ENCODE peak calls at places on chromosomes 13 and 19, in ten cellular contexts. One of them, this sample, is unnamed.
A peak's percentile ranks its signal among the peaks of the same experiment; 100 is the strongest.

GRCh38 chr13:60887711-60888110 is 490.7 kb downstream of the TDRD3 start:
- DNase-seq in epithelial cell of esophagus: peak; percentile 14
- DNase-seq in adrenal gland: no peak
- DNase-seq in Panc1: no peak
- DNase-seq in endodermal cell: no peak
- DNase-seq in cardiac muscle cell: no peak
- DNase-seq in fibroblast of pulmonary artery: peak; percentile 1
- DNase-seq in foreskin fibroblast: no peak
- DNase-seq in upper lobe of left lung: no peak
- DNase-seq in spleen: no peak
- DNase-seq in this sample: no peak

GRCh38 chr19:10874019-10874418 is 2.7 kb downstream of the CARM1 start:
- DNase-seq in epithelial cell of esophagus: no peak
- DNase-seq in adrenal gland: no peak
- DNase-seq in Panc1: no peak
- DNase-seq in endodermal cell: no peak
- DNase-seq in cardiac muscle cell: no peak
- DNase-seq in fibroblast of pulmonary artery: no peak
- DNase-seq in foreskin fibroblast: no peak
- DNase-seq in upper lobe of left lung: no peak
- DNase-seq in spleen: no peak
- DNase-seq in this sample: no peak

GRCh38 chr19:13938361-13939027 is at the start of gene PODNL1:
- DNase-seq in epithelial cell of esophagus: peak; percentile 43
- DNase-seq in adrenal gland: no peak
- DNase-seq in Panc1: no peak
- DNase-seq in endodermal cell: no peak
- DNase-seq in cardiac muscle cell: peak; percentile 89
- DNase-seq in fibroblast of pulmonary artery: peak; percentile 64
- DNase-seq in foreskin fibroblast: peak; percentile 90
- DNase-seq in upper lobe of left lung: no peak
- DNase-seq in spleen: no peak
- DNase-seq in this sample: no peak

GRCh38 chr13:39463611-39464010 is 139.4 kb downstream of the LHFPL6 start:
- DNase-seq in epithelial cell of esophagus: no peak
- DNase-seq in adrenal gland: no peak
- DNase-seq in Panc1: no peak
- DNase-seq in endodermal cell: no peak
- DNase-seq in cardiac muscle cell: no peak
- DNase-seq in fibroblast of pulmonary artery: no peak
- DNase-seq in foreskin fibroblast: no peak
- DNase-seq in upper lobe of left lung: no peak
- DNase-seq in spleen: no peak
- DNase-seq in this sample: no peak

GRCh38 chr19:17264641-17264979 is at the start of gene USHBP1:
- DNase-seq in epithelial cell of esophagus: no peak
- DNase-seq in adrenal gland: peak; percentile 61
- DNase-seq in Panc1: no peak
- DNase-seq in endodermal cell: peak; percentile 85
- DNase-seq in cardiac muscle cell: no peak
- DNase-seq in fibroblast of pulmonary artery: no peak
- DNase-seq in foreskin fibroblast: no peak
- DNase-seq in upper lobe of left lung: peak; percentile 39
- DNase-seq in spleen: no peak
- DNase-seq in this sample: peak; percentile 16

GRCh38 chr19:32624410-32624809 is 43.4 kb downstream of the PDCD5 start:
- DNase-seq in epithelial cell of esophagus: no peak
- DNase-seq in adrenal gland: no peak
- DNase-seq in Panc1: no peak
- DNase-seq in endodermal cell: no peak
- DNase-seq in cardiac muscle cell: peak; percentile 56
- DNase-seq in fibroblast of pulmonary artery: peak; percentile 49
- DNase-seq in foreskin fibroblast: peak; percentile 3
- DNase-seq in upper lobe of left lung: no peak
- DNase-seq in spleen: no peak
- DNase-seq in this sample: no peak

GRCh38 chr13:114282143-114282685 is 813 bp downstream of the UPF3A start:
- DNase-seq in epithelial cell of esophagus: no peak
- DNase-seq in adrenal gland: peak; percentile 56
- DNase-seq in Panc1: no peak
- DNase-seq in endodermal cell: peak; percentile 75
- DNase-seq in cardiac muscle cell: no peak
- DNase-seq in fibroblast of pulmonary artery: peak; percentile 75
- DNase-seq in foreskin fibroblast: peak; percentile 53
- DNase-seq in upper lobe of left lung: peak; percentile 35
- DNase-seq in spleen: peak; percentile 90
- DNase-seq in this sample: peak; percentile 42

GRCh38 chr19:12628040-12629022 is 17.6 kb downstream of the ZNF791 start:
- DNase-seq in epithelial cell of esophagus: peak; percentile 11
- DNase-seq in adrenal gland: no peak
- DNase-seq in Panc1: no peak
- DNase-seq in endodermal cell: no peak
- DNase-seq in cardiac muscle cell: no peak
- DNase-seq in fibroblast of pulmonary artery: peak; percentile 36
- DNase-seq in foreskin fibroblast: no peak
- DNase-seq in upper lobe of left lung: no peak
- DNase-seq in spleen: no peak
- DNase-seq in this sample: no peak

GRCh38 chr19:10501971-10502523 is 1.1 kb downstream of the KEAP1 start:
- DNase-seq in epithelial cell of esophagus: peak; percentile 19
- DNase-seq in adrenal gland: peak; percentile 93
- DNase-seq in Panc1: no peak
- DNase-seq in endodermal cell: peak; percentile 75
- DNase-seq in cardiac muscle cell: peak; percentile 44
- DNase-seq in fibroblast of pulmonary artery: peak; percentile 45
- DNase-seq in foreskin fibroblast: peak; percentile 73
- DNase-seq in upper lobe of left lung: peak; percentile 92
- DNase-seq in spleen: peak; percentile 90
- DNase-seq in this sample: peak; percentile 94

GRCh38 chr13:97855570-97855970 is 97.9 kb upstream of the IPO5 start:
- DNase-seq in epithelial cell of esophagus: peak; percentile 77
- DNase-seq in adrenal gland: peak; percentile 46
- DNase-seq in Panc1: peak; percentile 18
- DNase-seq in endodermal cell: peak; percentile 65
- DNase-seq in cardiac muscle cell: peak; percentile 92
- DNase-seq in fibroblast of pulmonary artery: peak; percentile 86
- DNase-seq in foreskin fibroblast: peak; percentile 92
- DNase-seq in upper lobe of left lung: peak; percentile 26
- DNase-seq in spleen: no peak
- DNase-seq in this sample: peak; percentile 46

DNA sequence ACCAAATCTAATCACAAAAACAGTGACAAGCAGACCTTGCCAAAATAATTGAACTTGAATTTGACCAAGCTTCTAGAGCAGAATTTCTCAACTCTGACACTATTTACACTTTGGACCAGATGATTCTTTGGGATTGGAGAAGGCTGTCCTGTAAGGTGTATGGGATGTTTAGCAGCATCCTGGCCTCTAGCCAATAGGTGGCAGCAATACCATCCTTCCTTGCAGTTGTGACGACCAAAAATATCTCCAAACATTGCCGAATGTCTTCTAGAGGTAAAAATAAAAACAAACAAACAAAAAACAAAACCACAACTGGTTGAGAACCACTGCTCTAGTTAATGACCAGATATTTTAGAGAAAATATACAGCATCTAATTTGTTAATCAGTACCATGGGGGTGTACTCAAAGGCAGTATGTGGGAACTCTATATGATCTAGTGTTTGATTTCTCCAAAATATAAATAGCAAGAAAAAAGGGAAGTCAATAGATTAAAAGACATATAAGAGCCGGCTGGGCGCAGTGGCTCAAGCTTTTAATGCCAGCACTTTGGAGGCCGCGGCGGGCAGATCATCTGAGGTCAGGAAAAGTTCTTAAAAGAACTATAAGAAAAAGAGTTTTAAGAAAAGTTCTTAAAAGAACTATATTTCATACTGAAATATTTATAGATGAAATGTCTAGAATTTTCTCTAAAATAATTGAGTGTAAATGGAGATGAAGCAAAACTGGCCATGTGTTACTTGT is 60.9 kb upstream of the ZNF527 start:
- DNase-seq in epithelial cell of esophagus: peak; percentile 44
- DNase-seq in adrenal gland: no peak
- DNase-seq in Panc1: no peak
- DNase-seq in endodermal cell: peak; percentile 59
- DNase-seq in cardiac muscle cell: no peak
- DNase-seq in fibroblast of pulmonary artery: no peak
- DNase-seq in foreskin fibroblast: peak; percentile 8
- DNase-seq in upper lobe of left lung: no peak
- DNase-seq in spleen: no peak
- DNase-seq in this sample: no peak
- TF ChIP-seq CTCF in epithelial cell of esophagus: no peak
- TF ChIP-seq CTCF in adrenal gland: no peak
- TF ChIP-seq CTCF in Panc1: peak; percentile 31
- TF ChIP-seq CTCF in endodermal cell: peak; percentile 80
- TF ChIP-seq CTCF in cardiac muscle cell: no peak
- TF ChIP-seq CTCF in fibroblast of pulmonary artery: no peak
- TF ChIP-seq CTCF in foreskin fibroblast: no peak
- TF ChIP-seq CTCF in upper lobe of left lung: no peak
- TF ChIP-seq CTCF in spleen: no peak
- TF ChIP-seq CTCF in this sample: no peak

GRCh38 chr13:101939370-101939769 is 462.5 kb downstream of the FGF14 start:
- DNase-seq in epithelial cell of esophagus: no peak
- DNase-seq in adrenal gland: no peak
- DNase-seq in Panc1: no peak
- DNase-seq in endodermal cell: no peak
- DNase-seq in cardiac muscle cell: no peak
- DNase-seq in fibroblast of pulmonary artery: no peak
- DNase-seq in foreskin fibroblast: no peak
- DNase-seq in upper lobe of left lung: no peak
- DNase-seq in spleen: no peak
- DNase-seq in this sample: no peak

GRCh38 chr13:101942038-101942437 is 459.8 kb downstream of the FGF14 start:
- DNase-seq in epithelial cell of esophagus: peak; percentile 59
- DNase-seq in adrenal gland: no peak
- DNase-seq in Panc1: peak; percentile 13
- DNase-seq in endodermal cell: peak; percentile 70
- DNase-seq in cardiac muscle cell: peak; percentile 4
- DNase-seq in fibroblast of pulmonary artery: peak; percentile 16
- DNase-seq in foreskin fibroblast: peak; percentile 65
- DNase-seq in upper lobe of left lung: no peak
- DNase-seq in spleen: no peak
- DNase-seq in this sample: no peak

GRCh38 chr13:101945435-101945834 is 456.4 kb downstream of the FGF14 start:
- DNase-seq in epithelial cell of esophagus: no peak
- DNase-seq in adrenal gland: no peak
- DNase-seq in Panc1: no peak
- DNase-seq in endodermal cell: peak; percentile 68
- DNase-seq in cardiac muscle cell: no peak
- DNase-seq in fibroblast of pulmonary artery: no peak
- DNase-seq in foreskin fibroblast: peak; percentile 3
- DNase-seq in upper lobe of left lung: no peak
- DNase-seq in spleen: no peak
- DNase-seq in this sample: no peak

GRCh38 chr13:101942535-101943157 is 459.2 kb downstream of the FGF14 start:
- DNase-seq in epithelial cell of esophagus: no peak
- DNase-seq in adrenal gland: no peak
- DNase-seq in Panc1: no peak
- DNase-seq in endodermal cell: no peak
- DNase-seq in cardiac muscle cell: no peak
- DNase-seq in fibroblast of pulmonary artery: no peak
- DNase-seq in foreskin fibroblast: no peak
- DNase-seq in upper lobe of left lung: no peak
- DNase-seq in spleen: no peak
- DNase-seq in this sample: no peak

GRCh38 chr13:101941095-101941777 is 460.6 kb downstream of the FGF14 start:
- DNase-seq in epithelial cell of esophagus: peak; percentile 12
- DNase-seq in adrenal gland: no peak
- DNase-seq in Panc1: no peak
- DNase-seq in endodermal cell: peak; percentile 65
- DNase-seq in cardiac muscle cell: no peak
- DNase-seq in fibroblast of pulmonary artery: peak; percentile 3
- DNase-seq in foreskin fibroblast: peak; percentile 44
- DNase-seq in upper lobe of left lung: no peak
- DNase-seq in spleen: no peak
- DNase-seq in this sample: peak; percentile 37
- TF ChIP-seq CTCF in epithelial cell of esophagus: peak; percentile 48
- TF ChIP-seq CTCF in adrenal gland: peak; percentile 30
- TF ChIP-seq CTCF in Panc1: no peak
- TF ChIP-seq CTCF in endodermal cell: peak; percentile 70
- TF ChIP-seq CTCF in cardiac muscle cell: no peak
- TF ChIP-seq CTCF in fibroblast of pulmonary artery: no peak
- TF ChIP-seq CTCF in foreskin fibroblast: no peak
- TF ChIP-seq CTCF in upper lobe of left lung: no peak
- TF ChIP-seq CTCF in spleen: no peak
- TF ChIP-seq CTCF in this sample: no peak

GRCh38 chr19:21472507-21472906 is 32.9 kb upstream of the ZNF429 start:
- DNase-seq in epithelial cell of esophagus: no peak
- DNase-seq in adrenal gland: no peak
- DNase-seq in Panc1: no peak
- DNase-seq in endodermal cell: no peak
- DNase-seq in cardiac muscle cell: no peak
- DNase-seq in fibroblast of pulmonary artery: no peak
- DNase-seq in foreskin fibroblast: no peak
- DNase-seq in upper lobe of left lung: no peak
- DNase-seq in spleen: no peak
- DNase-seq in this sample: peak; percentile 67

GRCh38 chr19:21468791-21469190 is 36.6 kb upstream of the ZNF429 start:
- DNase-seq in epithelial cell of esophagus: no peak
- DNase-seq in adrenal gland: no peak
- DNase-seq in Panc1: no peak
- DNase-seq in endodermal cell: peak; percentile 73
- DNase-seq in cardiac muscle cell: no peak
- DNase-seq in fibroblast of pulmonary artery: no peak
- DNase-seq in foreskin fibroblast: no peak
- DNase-seq in upper lobe of left lung: no peak
- DNase-seq in spleen: peak; percentile 43
- DNase-seq in this sample: no peak

GRCh38 chr19:21474671-21475181 is 30.7 kb upstream of the ZNF429 start:
- DNase-seq in epithelial cell of esophagus: peak; percentile 24
- DNase-seq in adrenal gland: peak; percentile 86
- DNase-seq in Panc1: peak; percentile 46
- DNase-seq in endodermal cell: peak; percentile 98
- DNase-seq in cardiac muscle cell: peak; percentile 71
- DNase-seq in fibroblast of pulmonary artery: peak; percentile 47
- DNase-seq in foreskin fibroblast: peak; percentile 77
- DNase-seq in upper lobe of left lung: peak; percentile 85
- DNase-seq in spleen: peak; percentile 84
- DNase-seq in this sample: peak; percentile 85
- TF ChIP-seq CTCF in epithelial cell of esophagus: no peak
- TF ChIP-seq CTCF in adrenal gland: no peak
- TF ChIP-seq CTCF in Panc1: peak; percentile 22
- TF ChIP-seq CTCF in endodermal cell: peak; percentile 19
- TF ChIP-seq CTCF in cardiac muscle cell: no peak
- TF ChIP-seq CTCF in fibroblast of pulmonary artery: no peak
- TF ChIP-seq CTCF in foreskin fibroblast: no peak
- TF ChIP-seq CTCF in upper lobe of left lung: no peak
- TF ChIP-seq CTCF in spleen: no peak
- TF ChIP-seq CTCF in this sample: no peak

DNA sequence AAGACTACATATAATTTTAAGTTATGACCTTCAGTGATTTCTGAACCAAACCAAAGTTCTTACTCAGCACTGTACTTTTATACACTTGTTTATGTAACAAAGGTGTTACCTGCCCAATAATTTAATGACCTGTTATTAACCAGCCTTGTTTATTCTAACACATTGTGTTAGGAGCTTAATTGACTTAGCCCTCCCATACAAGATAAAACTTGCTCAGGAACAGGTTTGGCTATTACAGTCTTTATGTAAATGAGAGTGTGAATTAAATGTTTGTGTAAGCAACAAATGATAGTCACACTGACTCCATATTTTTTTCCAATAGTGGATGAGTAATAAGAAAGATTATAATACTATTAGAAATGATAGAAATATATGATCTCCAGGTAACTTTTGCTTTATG is 51.8 kb upstream of the MYCBP2 start:
- DNase-seq in epithelial cell of esophagus: peak; percentile 77
- DNase-seq in adrenal gland: no peak
- DNase-seq in Panc1: no peak
- DNase-seq in endodermal cell: no peak
- DNase-seq in cardiac muscle cell: no peak
- DNase-seq in fibroblast of pulmonary artery: no peak
- DNase-seq in foreskin fibroblast: no peak
- DNase-seq in upper lobe of left lung: no peak
- DNase-seq in spleen: no peak
- DNase-seq in this sample: no peak
- TF ChIP-seq CTCF in epithelial cell of esophagus: no peak
- TF ChIP-seq CTCF in adrenal gland: no peak
- TF ChIP-seq CTCF in Panc1: no peak
- TF ChIP-seq CTCF in endodermal cell: no peak
- TF ChIP-seq CTCF in cardiac muscle cell: no peak
- TF ChIP-seq CTCF in fibroblast of pulmonary artery: no peak
- TF ChIP-seq CTCF in foreskin fibroblast: no peak
- TF ChIP-seq CTCF in upper lobe of left lung: no peak
- TF ChIP-seq CTCF in spleen: no peak
- TF ChIP-seq CTCF in this sample: no peak